ENCODE peak calls at places on chromosomes 2 and 18, in eight cellular contexts. N is mucosa of descending colon; A is AG09309; I is GM23338; O is GM10248; J is HL-60; K is CD8-positive, alpha-beta T cell; W is pancreas. B is an unnamed sample.

GRCh38 chr2:121561617-121562268 is 31.1 kb downstream of the RNU4ATAC start:
- DNase-seq in N (no peak), A (no peak), I (no peak), O (no peak), J (peak), K (no peak), W (no peak), B (no peak)

GRCh38 chr2:236444187-236444586 is 125.4 kb upstream of the ACKR3 start:
- DNase-seq in N (peak), A (no peak), I (no peak), O (no peak), J (no peak), K (no peak), W (no peak), B (no peak)

GRCh38 chr2:239213420-239214101 is 187.3 kb downstream of the HDAC4 start:
- DNase-seq in N (no peak), A (no peak), I (no peak), O (no peak), J (no peak), K (no peak), W (no peak), B (no peak)

GRCh38 chr18:1294229-1294628 is 389.6 kb downstream of the ADCYAP1 start:
- DNase-seq in N (no peak), A (no peak), I (no peak), O (no peak), J (no peak), K (no peak), W (peak), B (no peak)

GRCh38 chr2:166042356-166042755 is 85.5 kb downstream of the SCN1A start:
- DNase-seq in N (no peak), A (no peak), I (no peak), O (no peak), J (no peak), K (no peak), W (no peak), B (no peak)

GRCh38 chr2:150931447-150931846 is 330.2 kb downstream of the RBM43 start:
- DNase-seq in N (no peak), A (no peak), I (no peak), O (no peak), J (no peak), K (no peak), W (no peak), B (no peak)

GRCh38 chr2:234911271-234911670 is 40.5 kb upstream of the SH3BP4 start:
- DNase-seq in N (peak), A (peak), I (no peak), O (no peak), J (no peak), K (no peak), W (no peak), B (no peak)

GRCh38 chr2:120291464-120292311 is 39.0 kb downstream of the RALB start:
- DNase-seq in N (no peak), A (no peak), I (no peak), O (no peak), J (no peak), K (no peak), W (no peak), B (no peak)

GRCh38 chr2:17961789-17962188 is 83.3 kb downstream of the KCNS3 start:
- DNase-seq in N (no peak), A (no peak), I (no peak), O (no peak), J (no peak), K (no peak), W (no peak), B (no peak)

GRCh38 chr2:36659872-36660312 is 36.6 kb upstream of the VIT start:
- DNase-seq in N (no peak), A (no peak), I (no peak), O (no peak), J (no peak), K (no peak), W (no peak), B (no peak)

GRCh38 chr2:171248205-171248662 is 87.5 kb upstream of the TLK1 start:
- DNase-seq in N (no peak), A (no peak), I (no peak), O (peak), J (peak), K (peak), W (no peak), B (no peak)

GRCh38 chr2:201127570-201127969 is 11.6 kb downstream of the CFLAR start:
- DNase-seq in N (no peak), A (peak), I (no peak), O (no peak), J (no peak), K (no peak), W (no peak), B (no peak)

GRCh38 chr18:35397976-35398375 is 20.8 kb upstream of the ZNF396 start:
- DNase-seq in N (no peak), A (no peak), I (no peak), O (no peak), J (no peak), K (no peak), W (no peak), B (no peak)

GRCh38 chr2:156687715-156688114 is 251.5 kb downstream of the GPD2 start:
- DNase-seq in N (no peak), A (no peak), I (no peak), O (no peak), J (no peak), K (no peak), W (no peak), B (no peak)

GRCh38 chr2:134301099-134301970 is 47.5 kb downstream of the MGAT5 start:
- DNase-seq in N (no peak), A (peak), I (no peak), O (no peak), J (no peak), K (no peak), W (no peak), B (no peak)

GRCh38 chr2:104734937-104735586 is 118.9 kb upstream of the POU3F3 start:
- DNase-seq in N (no peak), A (no peak), I (no peak), O (no peak), J (peak), K (no peak), W (no peak), B (no peak)

GRCh38 chr18:69444221-69444620 is 43.5 kb downstream of the DOK6 start:
- DNase-seq in N (no peak), A (peak), I (no peak), O (no peak), J (no peak), K (no peak), W (no peak), B (no peak)

GRCh38 chr2:184765048-184765881 is 166.9 kb downstream of the ZNF804A start:
- DNase-seq in N (no peak), A (no peak), I (peak), O (no peak), J (no peak), K (no peak), W (no peak), B (no peak)

GRCh38 chr2:203720011-203720410 is 13.6 kb downstream of the CD28 start:
- DNase-seq in N (no peak), A (no peak), I (no peak), O (no peak), J (no peak), K (peak), W (no peak), B (no peak)

GRCh38 chr2:157404363-157404762 is 39.5 kb downstream of the CYTIP start:
- DNase-seq in N (peak), A (peak), I (no peak), O (peak), J (peak), K (peak), W (no peak), B (no peak)

GRCh38 chr2:121350884-121351283 is 65.9 kb upstream of the TFCP2L1 start:
- DNase-seq in N (peak), A (no peak), I (no peak), O (no peak), J (no peak), K (no peak), W (no peak), B (no peak)

GRCh38 chr2:241796610-241797138 is 12.3 kb upstream of the NEU4 start:
- DNase-seq in N (peak), A (no peak), I (no peak), O (no peak), J (no peak), K (no peak), W (peak), B (peak)

GRCh38 chr2:15160602-15161001 is 400.5 kb downstream of the NBAS start:
- DNase-seq in N (no peak), A (no peak), I (no peak), O (no peak), J (no peak), K (no peak), W (no peak), B (no peak)

GRCh38 chr2:143936758-143937562 is 583.0 kb downstream of the ZEB2 start:
- DNase-seq in N (no peak), A (no peak), I (peak), O (peak), J (no peak), K (no peak), W (peak), B (peak)

GRCh38 chr2:2719781-2720180 is 388.7 kb upstream of the MYT1L start:
- DNase-seq in N (no peak), A (no peak), I (no peak), O (no peak), J (no peak), K (no peak), W (no peak), B (no peak)

GRCh38 chr2:47179325-47179724 is 24.2 kb upstream of the STPG4 start:
- DNase-seq in N (no peak), A (no peak), I (no peak), O (no peak), J (peak), K (no peak), W (no peak), B (no peak)

DNA sequence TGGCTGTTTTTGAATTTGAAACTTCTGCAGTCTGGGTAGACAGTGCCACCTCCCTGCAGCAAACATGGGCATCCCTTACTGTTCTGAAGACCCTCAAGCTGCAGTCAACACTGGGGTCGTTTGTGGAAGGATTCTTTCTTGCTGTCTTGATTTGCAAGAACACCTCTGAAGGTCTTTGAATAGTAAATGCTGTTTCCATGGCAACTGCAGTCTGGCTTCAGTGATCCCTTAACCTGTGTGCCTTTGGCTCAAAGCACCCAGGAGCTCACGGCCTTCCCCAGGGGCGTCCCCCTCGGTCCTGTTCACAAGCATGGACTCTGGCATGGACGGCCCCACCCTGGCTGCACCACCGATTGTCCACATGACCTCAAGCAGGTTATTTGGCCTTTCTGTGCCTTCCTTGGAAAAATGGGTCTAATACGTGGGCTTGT is 38.3 kb downstream of the LRRFIP1 start:
- DNase-seq in N (no peak), A (no peak), I (peak), O (peak), J (no peak), K (no peak), W (no peak), B (no peak)
- TF ChIP-seq CTCF in N (no peak), A (no peak), I (no peak), O (no peak), J (no peak), K (no peak), W (no peak), B (no peak)

GRCh38 chr2:169693344-169693743 is 861 bp downstream of the CFAP210 start:
- DNase-seq in N (peak), A (no peak), I (peak), O (no peak), J (peak), K (no peak), W (no peak), B (no peak)
- TF ChIP-seq CTCF in N (no peak), A (no peak), I (peak), O (peak), J (no peak), K (no peak), W (no peak), B (no peak)

DNA sequence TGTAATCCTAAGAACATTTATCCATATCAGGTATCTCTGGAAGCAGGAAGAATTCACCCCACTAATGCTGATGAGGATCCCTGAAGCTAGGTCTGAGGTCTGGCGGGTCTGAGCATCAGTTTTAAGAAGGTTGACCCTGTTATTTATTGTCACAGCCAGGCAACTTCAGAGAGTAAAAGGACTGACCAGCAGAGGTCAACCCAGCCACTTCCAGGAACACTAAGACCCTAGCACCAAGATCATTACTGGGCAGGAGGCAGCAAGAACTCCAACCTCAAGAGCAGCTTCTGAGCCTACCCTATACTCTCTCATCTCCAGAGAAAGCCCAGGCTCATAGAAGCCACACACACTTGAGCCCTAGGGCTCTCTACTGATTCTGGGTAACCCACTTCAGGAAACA is 901.4 kb downstream of the DCDC2C start:
- DNase-seq in N (no peak), A (no peak), I (peak), O (no peak), J (no peak), K (no peak), W (no peak), B (no peak)
- TF ChIP-seq CTCF in N (no peak), A (no peak), I (peak), O (no peak), J (no peak), K (no peak), W (no peak), B (no peak)

DNA sequence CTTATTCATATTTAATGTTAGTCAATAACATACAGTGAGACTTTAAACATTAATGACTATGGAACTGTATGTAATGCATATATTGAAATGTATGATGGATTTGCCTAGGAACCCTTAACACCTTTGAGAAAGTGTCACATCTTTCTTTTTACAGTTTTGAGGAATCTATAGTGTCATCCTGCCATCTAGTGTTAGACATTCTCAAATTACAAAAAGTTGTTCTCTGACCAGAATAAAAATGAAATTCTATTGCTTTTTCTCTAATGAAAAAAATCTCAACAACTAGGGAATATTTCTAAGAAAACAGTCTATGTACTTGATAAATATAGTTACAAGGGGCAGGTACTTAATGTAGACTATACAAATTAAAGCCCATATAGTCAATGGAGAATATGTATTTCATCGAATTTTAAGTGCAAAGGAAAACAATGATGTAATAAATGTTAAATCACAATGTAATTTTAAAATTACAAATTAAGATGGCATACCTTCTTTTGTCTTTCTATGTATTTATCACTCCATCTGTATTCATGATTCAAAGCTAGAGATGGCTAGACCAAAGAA is 5.1 kb upstream of the CALCRL start:
- DNase-seq in N (no peak), A (no peak), I (peak), O (no peak), J (no peak), K (no peak), W (no peak), B (no peak)
- TF ChIP-seq CTCF in N (no peak), A (peak), I (peak), O (peak), J (no peak), K (no peak), W (no peak), B (peak)

DNA sequence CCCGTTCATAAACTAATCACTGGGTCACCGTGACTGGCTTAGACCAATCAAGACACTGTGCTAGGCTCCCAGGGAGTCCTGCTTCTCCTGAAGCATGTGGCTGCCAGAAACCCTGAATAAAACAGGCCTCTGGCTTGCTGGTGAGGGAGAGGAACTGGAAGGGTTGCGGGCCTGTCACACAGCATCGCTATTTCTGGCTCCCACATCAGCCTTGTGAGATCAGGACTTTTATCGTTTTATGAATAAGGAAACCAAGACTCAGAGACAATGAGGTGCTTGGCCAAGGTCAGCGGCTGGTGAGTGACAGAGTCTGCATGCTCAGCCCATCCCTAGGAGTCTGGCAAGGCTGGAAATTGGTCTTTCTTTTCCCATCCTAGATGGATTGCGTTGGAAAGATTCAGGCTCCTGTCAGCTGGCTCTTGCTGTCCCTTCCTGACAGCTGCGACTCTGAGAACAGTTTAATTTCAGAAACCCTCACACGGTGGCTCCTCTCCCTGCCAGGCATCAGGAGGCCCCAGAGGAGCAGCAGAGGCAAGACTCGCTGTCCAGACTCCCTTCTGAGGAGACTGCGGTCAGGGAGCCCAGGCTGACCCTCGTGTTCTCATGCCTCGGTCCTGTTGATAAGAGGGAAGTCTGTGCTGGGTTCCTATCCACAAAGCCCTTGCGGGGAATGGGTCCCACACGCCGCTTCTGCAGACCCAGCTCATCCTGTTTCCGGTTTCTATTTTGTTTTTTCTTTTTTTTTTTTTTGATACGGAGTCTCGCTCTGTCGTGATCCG is 104.4 kb upstream of the TAF1B start:
- DNase-seq in N (peak), A (no peak), I (no peak), O (peak), J (no peak), K (no peak), W (no peak), B (no peak)
- TF ChIP-seq CTCF in N (no peak), A (no peak), I (no peak), O (no peak), J (no peak), K (no peak), W (no peak), B (no peak)

DNA sequence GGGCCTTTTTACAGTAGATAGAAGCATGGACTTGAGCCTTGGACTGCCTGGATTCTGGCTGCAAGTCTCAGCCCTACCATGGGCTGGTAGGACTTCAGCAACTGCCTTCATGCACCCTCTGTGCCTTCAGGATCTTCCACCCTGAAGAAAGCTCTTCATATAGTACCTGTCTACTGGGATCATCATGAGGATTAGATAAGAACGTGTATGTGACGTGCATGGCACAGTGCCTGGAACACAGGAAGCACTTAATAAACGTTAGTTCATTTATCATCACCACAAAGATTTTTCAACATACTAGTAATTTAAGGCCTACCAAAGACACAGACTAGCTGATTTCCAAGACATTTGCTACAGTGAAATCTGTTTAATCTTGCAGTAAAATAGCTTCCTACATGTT is 53.2 kb upstream of the ITM2C start:
- DNase-seq in N (no peak), A (no peak), I (no peak), O (no peak), J (no peak), K (no peak), W (no peak), B (no peak)
- TF ChIP-seq CTCF in N (no peak), A (no peak), I (no peak), O (no peak), J (no peak), K (no peak), W (no peak), B (no peak)

GRCh38 chr2:127740665-127741287 is 39.5 kb downstream of the SFT2D3 start:
- DNase-seq in N (no peak), A (no peak), I (no peak), O (no peak), J (peak), K (no peak), W (no peak), B (no peak)

GRCh38 chr2:127747621-127748020 is 46.3 kb downstream of the SFT2D3 start:
- DNase-seq in N (no peak), A (no peak), I (no peak), O (no peak), J (no peak), K (no peak), W (no peak), B (no peak)

GRCh38 chr2:127737892-127738291 is 36.6 kb downstream of the SFT2D3 start:
- DNase-seq in N (no peak), A (no peak), I (no peak), O (no peak), J (no peak), K (no peak), W (no peak), B (no peak)

GRCh38 chr2:127739800-127740199 is 38.5 kb downstream of the SFT2D3 start:
- DNase-seq in N (no peak), A (no peak), I (no peak), O (no peak), J (no peak), K (no peak), W (no peak), B (no peak)

DNA sequence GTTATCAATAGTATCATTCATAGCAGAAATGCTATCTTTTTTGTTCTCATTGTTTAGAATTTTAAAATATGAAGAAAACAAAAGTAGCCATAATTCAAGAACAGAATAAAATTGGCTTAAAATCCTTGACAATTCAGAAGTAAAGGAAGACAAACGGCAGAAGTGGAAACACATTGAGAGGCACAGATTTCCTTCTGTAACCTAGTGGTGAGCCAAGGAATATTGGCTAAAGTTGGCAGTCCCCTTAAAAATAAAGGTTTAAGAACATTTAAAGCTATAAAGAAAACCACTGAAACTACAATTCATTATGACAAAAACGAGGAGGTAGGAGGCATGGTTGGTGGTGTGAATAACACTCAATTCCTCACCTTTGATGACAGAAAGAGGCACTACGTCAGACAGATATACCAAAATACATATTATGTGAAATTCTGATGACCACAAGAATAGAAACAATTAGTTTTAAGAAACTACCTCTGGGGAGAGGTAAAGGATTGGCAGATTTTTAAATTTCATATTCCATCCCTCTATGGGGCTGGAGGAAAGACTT is 42.3 kb downstream of the SFT2D3 start:
- DNase-seq in N (no peak), A (no peak), I (peak), O (no peak), J (no peak), K (no peak), W (no peak), B (no peak)
- TF ChIP-seq CTCF in N (no peak), A (no peak), I (no peak), O (no peak), J (no peak), K (no peak), W (no peak), B (no peak)

GRCh38 chr18:14075196-14075595 is 57.0 kb downstream of the ZNF519 start:
- DNase-seq in N (no peak), A (no peak), I (peak), O (no peak), J (no peak), K (no peak), W (no peak), B (no peak)
- TF ChIP-seq CTCF in N (no peak), A (no peak), I (no peak), O (no peak), J (no peak), K (no peak), W (no peak), B (no peak)

B was measured in ovary.